ENCODE peak calls at places on chromosomes 11 and 22, in four cellular contexts. Q is DND-41, P is kidney, N is GM23338. L is an unnamed sample. For H3K4me1 and H3K36me3, the result is how much of the 10 kb centered on the place peaks cover.

GRCh38 chr11:69075421-69076128 is 26.8 kb downstream of the TPCN2 start:
- DNase-seq in P (no peak), N (no peak), Q (no peak), L (no peak)

GRCh38 chr11:133776671-133777070 is 68.6 kb downstream of the SPATA19 start:
- DNase-seq in Q (no peak), P (no peak), N (no peak), L (no peak)

GRCh38 chr11:75582935-75583709 is 21.1 kb downstream of the SERPINH1 start:
- DNase-seq in N (peak), P (peak), Q (peak), L (peak)

GRCh38 chr11:73292481-73292880 is 15.6 kb upstream of the ARHGEF17 start:
- DNase-seq in Q (no peak), N (no peak), P (peak), L (no peak)

GRCh38 chr22:29723766-29724165 is 4.0 kb downstream of the CABP7 start:
- DNase-seq in P (no peak), Q (no peak), N (no peak), L (no peak)

GRCh38 chr11:110990316-110990715 is 255.2 kb upstream of the POU2AF2 start:
- DNase-seq in P (no peak), Q (no peak), N (no peak), L (no peak)

GRCh38 chr11:74044538-74044937 is 35.7 kb upstream of the UCP3 start:
- DNase-seq in Q (no peak), P (no peak), N (no peak), L (no peak)

GRCh38 chr22:49967333-49968241 is 7.0 kb downstream of the PIM3 start:
- DNase-seq in N (no peak), Q (peak), P (peak), L (peak)

GRCh38 chr11:67177399-67178281 is 58.6 kb downstream of the KDM2A start:
- DNase-seq in Q (no peak), P (no peak), N (no peak), L (no peak)

GRCh38 chr22:38751422-38752346 is 4.1 kb downstream of the SUN2 start:
- DNase-seq in Q (peak), P (peak), N (no peak), L (peak)

GRCh38 chr22:38750638-38751037 is 5.2 kb downstream of the SUN2 start:
- DNase-seq in Q (no peak), P (peak), N (no peak), L (no peak)

GRCh38 chr22:38751066-38751421 is 4.8 kb downstream of the SUN2 start:
- DNase-seq in Q (no peak), P (peak), N (no peak), L (no peak)

GRCh38 chr22:38748487-38749136 is 7.2 kb downstream of the SUN2 start:
- DNase-seq in N (no peak), P (peak), Q (no peak), L (no peak)

GRCh38 chr22:38750104-38750503 is 5.7 kb downstream of the SUN2 start:
- DNase-seq in Q (no peak), P (peak), N (no peak), L (no peak)
- H3K4me1 ChIP-seq in Q (under half), P (under half), N (under half), L (half or more)

GRCh38 chr11:112085822-112086421 is 634 bp downstream of the TIMM8B start:
- DNase-seq in N (peak), Q (peak), P (no peak), L (no peak)
- H3K36me3 ChIP-seq in N (half or more), Q (half or more), P (under half), L (under half)

DNA sequence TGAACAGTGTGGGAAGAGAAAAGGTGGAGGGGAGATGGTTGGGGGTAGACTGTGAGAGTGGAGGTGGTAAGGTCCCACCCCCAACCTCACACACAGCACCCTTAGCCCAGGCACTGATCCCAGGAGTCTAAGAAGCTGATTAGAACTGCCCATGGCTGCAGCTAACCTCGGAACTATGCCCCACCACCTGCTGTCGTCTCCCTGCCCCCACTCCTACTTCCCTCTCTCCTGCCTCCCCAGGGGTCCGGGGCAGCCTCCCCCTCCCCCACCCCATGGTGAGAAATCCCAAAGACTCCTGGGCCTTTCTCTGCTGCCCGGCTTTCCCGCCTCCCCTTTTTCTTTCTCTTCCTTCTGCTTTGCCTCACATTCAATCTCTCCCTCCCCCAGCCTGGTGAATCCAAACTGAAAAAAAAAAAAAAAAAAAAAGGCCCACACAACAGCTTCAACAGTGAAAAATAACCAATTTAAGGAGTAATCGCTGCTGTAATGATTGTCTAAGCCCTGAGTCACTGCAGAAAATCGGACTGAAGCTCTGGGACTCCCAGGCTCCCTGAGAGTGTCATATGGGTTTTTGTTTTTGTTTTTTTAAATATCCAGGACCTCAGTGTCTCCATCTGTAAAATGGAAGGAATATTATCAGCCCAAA is 9.6 kb upstream of the TP53I11 start:
- DNase-seq in Q (no peak), P (no peak), N (no peak), L (no peak)
- H3K4me1 ChIP-seq in Q (under half), P (under half), N (half or more), L (under half)

GRCh38 chr11:35207471-35208403 is 68.8 kb downstream of the CD44 start:
- DNase-seq in P (no peak), N (no peak), Q (no peak), L (no peak)
- H3K36me3 ChIP-seq in P (under half), N (under half), Q (under half), L (under half)